ENCODE peak calls at places on chromosome 10, in four cellular contexts. H, C, S and V are unnamed samples.

GRCh38 chr10:86266446-86267242 is 100.0 kb downstream of the GRID1 start:
- DNase-seq in S (no peak), H (no peak), C (no peak), V (no peak)

GRCh38 chr10:33666686-33667480 is 332.4 kb upstream of the NRP1 start:
- DNase-seq in H (no peak), C (no peak), S (no peak), V (no peak)

GRCh38 chr10:60236869-60237524 is 152.7 kb downstream of the ANK3 start:
- DNase-seq in H (peak; percentile 95), C (no peak), S (no peak), V (no peak)

GRCh38 chr10:132523561-132524442 is 13.8 kb upstream of the INPP5A start:
- DNase-seq in S (no peak), H (no peak), C (no peak), V (no peak)

GRCh38 chr10:77582710-77583115 is 54.9 kb downstream of the KCNMA1 start:
- DNase-seq in S (no peak), C (no peak), H (no peak), V (no peak)

GRCh38 chr10:43076311-43076875 is 476 bp upstream of the RET start:
- DNase-seq in C (no peak), S (no peak), H (no peak), V (no peak)

GRCh38 chr10:131972474-131973071 is 9.2 kb downstream of the BNIP3 start:
- DNase-seq in C (no peak), S (no peak), H (no peak), V (no peak)

GRCh38 chr10:25226775-25227682 is 52.2 kb downstream of the GPR158 start:
- DNase-seq in H (peak; percentile 4), C (peak; percentile 21), S (peak; percentile 17), V (peak; percentile 44)

GRCh38 chr10:62082270-62082669 is 180.8 kb downstream of the ARID5B start:
- DNase-seq in C (peak; percentile 53), S (no peak), H (no peak), V (no peak)

GRCh38 chr10:51366044-51366443 is 291.8 kb downstream of the PRKG1 start:
- DNase-seq in H (no peak), C (no peak), S (no peak), V (no peak)

GRCh38 chr10:51368943-51369342 is 294.7 kb downstream of the PRKG1 start:
- DNase-seq in S (no peak), C (no peak), H (no peak), V (no peak)

GRCh38 chr10:51367120-51367519 is 292.8 kb downstream of the PRKG1 start:
- DNase-seq in H (no peak), S (no peak), C (no peak), V (no peak)

GRCh38 chr10:51371725-51372124 is 297.4 kb downstream of the PRKG1 start:
- DNase-seq in S (no peak), H (no peak), C (no peak), V (no peak)

DNA sequence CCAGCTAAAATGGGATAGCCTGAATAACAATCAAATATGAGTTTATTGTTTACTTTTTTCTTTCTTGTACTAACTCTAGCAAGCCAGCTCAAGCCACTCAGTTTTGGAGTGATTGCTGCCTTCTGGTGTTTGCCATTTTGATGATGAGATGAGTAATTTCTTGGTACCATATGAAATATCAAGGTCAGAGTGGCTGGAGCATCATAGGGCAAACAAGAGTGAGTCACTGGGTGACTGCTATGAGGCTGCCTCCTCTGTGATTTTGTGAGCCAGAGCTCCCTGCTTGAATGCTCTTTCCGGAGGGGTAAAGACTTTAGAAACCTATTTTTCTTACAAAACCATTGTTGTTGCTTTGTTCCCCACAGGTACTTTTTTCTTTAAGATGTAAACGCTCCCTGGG is 295.6 kb downstream of the PRKG1 start:
- DNase-seq in C (no peak), S (no peak), H (no peak), V (no peak)
- TF ChIP-seq SUZ12 in C (no peak), S (no peak), H (no peak), V (no peak)

GRCh38 chr10:22338260-22338894 is 6.9 kb upstream of the SPAG6 start:
- DNase-seq in C (no peak), S (no peak), H (no peak), V (no peak)

GRCh38 chr10:22340362-22341189 is 4.7 kb upstream of the SPAG6 start:
- DNase-seq in C (peak; percentile 41), H (peak; percentile 69), S (no peak), V (no peak)

GRCh38 chr10:22341190-22341935 is 3.9 kb upstream of the SPAG6 start:
- DNase-seq in H (no peak), C (no peak), S (no peak), V (no peak)

GRCh38 chr10:22341936-22342222 is 3.4 kb upstream of the SPAG6 start:
- DNase-seq in C (no peak), S (no peak), H (no peak), V (no peak)

GRCh38 chr10:22339761-22340361 is 5.4 kb upstream of the SPAG6 start:
- DNase-seq in S (no peak), C (no peak), H (no peak), V (no peak)
- H3K27me3 ChIP-seq in S (peaks cover 100% of the 10 kb centered on the region), C (peaks cover 46% of the 10 kb centered on the region), H (peaks cover 31% of the 10 kb centered on the region), V (peaks cover 98% of the 10 kb centered on the region)

DNA sequence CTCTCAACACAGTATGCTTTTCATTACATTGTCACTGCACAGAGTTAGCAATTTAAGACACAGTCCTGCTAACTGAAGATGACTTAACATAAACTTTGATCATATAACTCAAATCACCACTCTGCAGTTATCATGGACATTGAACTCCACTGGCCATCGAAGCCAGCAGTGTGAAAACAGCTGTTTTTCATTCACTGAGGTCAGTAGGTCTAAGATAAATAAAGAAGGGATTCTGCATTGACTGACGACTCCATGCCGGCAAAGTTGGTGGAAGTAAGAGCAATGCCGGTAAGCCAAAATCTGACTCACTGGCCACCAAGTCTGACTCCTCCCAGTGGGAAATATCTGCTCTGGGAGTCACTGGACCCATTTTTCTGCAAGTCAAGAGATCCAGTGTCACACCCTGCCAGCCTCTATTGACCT is 449.9 kb upstream of the ANKRD30A start:
- DNase-seq in C (no peak), H (no peak), S (no peak), V (no peak)
- TF ChIP-seq SUZ12 in C (no peak), H (no peak), S (no peak), V (no peak)

GRCh38 chr10:101110856-101111523 is 20.1 kb upstream of the TLX1 start:
- DNase-seq in C (no peak), S (no peak), H (no peak), V (no peak)
- H3K27me3 ChIP-seq in C (peaks cover 28% of the 10 kb centered on the region), S (no peaks in the 10 kb centered on the region), H (no peaks in the 10 kb centered on the region), V (no peaks in the 10 kb centered on the region)

DNA sequence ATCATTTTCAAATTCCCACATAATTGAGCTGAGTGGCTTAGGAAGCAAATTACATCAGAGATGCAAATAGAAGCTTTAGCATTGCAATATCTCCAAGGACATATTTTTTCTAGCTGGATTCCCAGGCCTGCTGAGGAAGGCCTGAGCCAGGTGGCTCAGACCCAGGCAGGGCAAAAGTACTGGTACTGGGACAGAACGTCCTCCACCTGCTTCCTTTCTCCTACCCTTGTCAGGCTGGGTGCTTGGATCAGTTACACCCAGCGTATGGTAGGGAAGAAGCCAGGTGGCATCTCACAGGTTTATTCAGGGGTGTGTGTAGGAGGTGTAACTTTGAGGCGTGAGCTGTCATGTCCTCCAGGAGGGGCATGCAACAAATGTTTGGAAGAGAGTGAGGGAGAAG is 3.0 kb upstream of the PANK1 start:
- DNase-seq in H (no peak), S (no peak), C (no peak), V (no peak)
- TF ChIP-seq SUZ12 in H (no peak), S (no peak), C (no peak), V (no peak)

GRCh38 chr10:123449234-123449962 is 216.8 kb upstream of the GPR26 start:
- DNase-seq in S (no peak), C (no peak), H (no peak), V (no peak)
- H3K27me3 ChIP-seq in S (no peaks in the 10 kb centered on the region), C (no peaks in the 10 kb centered on the region), H (no peaks in the 10 kb centered on the region), V (no peaks in the 10 kb centered on the region)

GRCh38 chr10:103765168-103765567 is 90.2 kb downstream of the SH3PXD2A start:
- DNase-seq in S (no peak), H (no peak), C (peak; percentile 34), V (no peak)
- TF ChIP-seq SUZ12 in S (no peak), H (no peak), C (no peak), V (no peak)

GRCh38 chr10:100774876-100775275 is 29.5 kb downstream of the PAX2 start:
- DNase-seq in S (no peak), C (no peak), H (no peak), V (no peak)

GRCh38 chr10:100776671-100777070 is 31.3 kb downstream of the PAX2 start:
- DNase-seq in C (no peak), S (no peak), H (no peak), V (peak; percentile 59)

GRCh38 chr10:100775866-100776265 is 30.5 kb downstream of the PAX2 start:
- DNase-seq in S (no peak), C (no peak), H (no peak), V (no peak)

GRCh38 chr10:100774223-100774622 is 28.8 kb downstream of the PAX2 start:
- DNase-seq in H (no peak), S (no peak), C (no peak), V (no peak)

DNA sequence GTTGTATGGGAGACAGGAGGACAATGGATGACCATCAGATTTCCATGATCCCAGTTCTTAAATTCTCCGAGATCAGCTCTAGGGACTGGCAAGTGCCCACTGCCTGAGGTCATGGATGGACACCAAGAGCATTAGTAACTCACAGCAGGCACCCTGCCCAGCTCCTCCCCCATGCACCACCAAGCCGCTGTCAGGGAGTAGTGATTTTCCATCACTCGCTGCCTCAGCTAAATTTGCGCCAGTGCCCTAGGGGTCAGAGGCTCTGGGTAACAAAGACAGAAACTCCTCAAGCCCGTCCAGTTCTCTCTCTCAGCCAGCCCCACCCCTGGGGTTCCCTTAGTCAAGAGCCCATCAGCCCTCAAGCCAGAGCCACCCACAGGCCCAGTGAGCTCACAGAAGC is 30.0 kb downstream of the PAX2 start:
- DNase-seq in C (no peak), H (no peak), S (no peak), V (no peak)
- H3K27me3 ChIP-seq in C (peaks cover 38% of the 10 kb centered on the region), H (peaks cover 8% of the 10 kb centered on the region), S (no peaks in the 10 kb centered on the region), V (peaks cover 11% of the 10 kb centered on the region)